ENCODE peak calls at places on chromosome 9, in five cellular contexts. E, V, I, M and P are unnamed samples.

GRCh38 chr9:9912459-9912858 is 700.3 kb downstream of the PTPRD start:
- DNase-seq in E (no peak), M (no peak), V (no peak), I (no peak), P (no peak)

GRCh38 chr9:136133191-136133958 is 14.7 kb upstream of the TMEM250 start:
- DNase-seq in V (no peak), E (no peak), I (no peak), M (no peak), P (peak)

GRCh38 chr9:18442629-18443491 is 31.1 kb upstream of the ADAMTSL1 start:
- DNase-seq in I (peak), V (peak), E (peak), M (peak), P (peak)

GRCh38 chr9:134835987-134836386 is 44.6 kb upstream of the FCN2 start:
- DNase-seq in E (no peak), I (no peak), M (no peak), V (no peak), P (no peak)

GRCh38 chr9:113548221-113549041 is 84.9 kb downstream of the RGS3 start:
- DNase-seq in E (no peak), I (peak), V (peak), M (peak), P (peak)

GRCh38 chr9:76744336-76744735 is 19.9 kb upstream of the PCA3 start:
- DNase-seq in I (no peak), M (no peak), V (no peak), E (no peak), P (no peak)

GRCh38 chr9:98974994-98975712 is 31.4 kb downstream of the COL15A1 start:
- DNase-seq in E (peak), I (peak), M (peak), V (peak), P (peak)

GRCh38 chr9:124410321-124410913 is 4.8 kb downstream of the PSMB7 start:
- DNase-seq in E (no peak), V (peak), M (no peak), I (peak), P (peak)

GRCh38 chr9:37531699-37532098 is 44.5 kb downstream of the FBXO10 start:
- DNase-seq in V (no peak), I (no peak), E (no peak), M (no peak), P (no peak)

GRCh38 chr9:108094676-108094993 is 605.1 kb upstream of the KLF4 start:
- DNase-seq in M (no peak), E (no peak), I (peak), V (peak), P (no peak)

GRCh38 chr9:108599571-108599970 is 256.2 kb downstream of the ACTL7B start:
- DNase-seq in V (no peak), E (no peak), I (no peak), M (no peak), P (no peak)

GRCh38 chr9:80555782-80556325 is 984.1 kb downstream of the TLE4 start:
- DNase-seq in E (no peak), V (no peak), M (no peak), I (peak), P (peak)

GRCh38 chr9:13113201-13113600 is 166.3 kb downstream of the MPDZ start:
- DNase-seq in I (peak), E (peak), V (peak), M (no peak), P (peak)

GRCh38 chr9:95181226-95181818 is 136.2 kb downstream of the FANCC start:
- DNase-seq in V (peak), E (no peak), M (no peak), I (peak), P (peak)

GRCh38 chr9:93088656-93089015 is 7.4 kb upstream of the CARD19 start:
- DNase-seq in V (no peak), E (no peak), I (no peak), M (no peak), P (no peak)

GRCh38 chr9:84174486-84174885 is 166.1 kb downstream of the SLC28A3 start:
- DNase-seq in I (no peak), V (no peak), E (no peak), M (no peak), P (no peak)

GRCh38 chr9:117411547-117411946 is 3.3 kb downstream of the ASTN2 start:
- DNase-seq in M (peak), I (peak), E (no peak), V (peak), P (peak)

GRCh38 chr9:2621678-2622360 is at the start of gene VLDLR:
- DNase-seq in V (peak), M (peak), I (peak), E (no peak), P (peak)

GRCh38 chr9:82454509-82455190 is 466.1 kb downstream of the SPATA31D1 start:
- DNase-seq in V (no peak), E (no peak), M (no peak), I (no peak), P (no peak)

GRCh38 chr9:107367727-107368502 is 84.8 kb downstream of the RAD23B start:
- DNase-seq in I (peak), M (no peak), V (no peak), E (no peak), P (peak)

GRCh38 chr9:27361401-27361953 is 64.5 kb upstream of the EQTN start:
- DNase-seq in I (no peak), E (no peak), V (no peak), M (no peak), P (no peak)

GRCh38 chr9:125985142-125985997 is 238.2 kb downstream of the PBX3 start:
- DNase-seq in I (no peak), M (no peak), V (no peak), E (no peak), P (no peak)

GRCh38 chr9:87684627-87685204 is 41.2 kb upstream of the CTSL start:
- DNase-seq in M (peak), I (peak), E (no peak), V (peak), P (peak)

DNA sequence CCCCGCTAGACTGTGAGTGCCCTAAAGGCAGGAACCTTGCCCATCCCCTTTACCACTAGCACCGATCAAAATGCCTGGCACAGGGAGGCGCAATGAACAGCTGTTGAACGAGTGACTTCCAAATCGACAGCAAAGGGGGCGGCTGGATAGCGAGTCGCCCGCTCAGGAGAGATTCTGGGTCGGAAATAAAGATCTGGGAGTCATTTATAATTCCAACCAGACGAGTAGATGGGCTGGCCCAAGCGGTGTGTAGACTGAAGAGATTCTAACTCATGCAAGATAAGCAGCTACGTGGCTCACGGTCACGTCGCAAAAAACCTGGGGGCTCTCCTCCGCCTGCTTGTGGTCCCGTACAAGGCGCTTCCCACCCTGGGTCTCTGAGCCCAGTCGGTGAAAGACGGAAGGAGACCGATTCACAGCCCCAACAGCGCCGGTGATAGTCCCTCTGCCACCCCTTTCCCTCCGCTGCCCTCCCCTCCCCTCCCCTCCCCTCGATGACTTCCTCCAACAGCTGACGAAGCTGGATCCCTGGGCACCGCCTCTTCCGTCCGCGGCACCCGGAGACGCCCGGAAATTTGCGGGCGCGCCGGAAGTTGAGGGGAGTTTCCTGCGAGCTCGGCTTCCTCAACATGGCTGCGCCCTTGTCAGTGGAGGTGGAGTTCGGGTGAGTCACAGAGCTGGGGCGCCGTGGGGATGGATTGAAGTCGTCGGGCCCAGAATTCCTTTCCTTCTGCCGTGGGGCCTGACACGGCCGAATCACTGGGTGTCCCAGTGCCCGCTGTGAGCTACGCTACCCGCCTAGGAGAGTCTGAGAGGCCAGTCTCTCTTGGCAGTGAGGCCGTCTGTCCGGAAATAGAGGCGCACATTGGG is at the start of gene URM1:
- DNase-seq in V (peak), M (peak), I (peak), E (peak), P (peak)
- TF ChIP-seq CTCF in V (no peak), M (no peak), I (peak), E (peak), P (no peak)

GRCh38 chr9:72294952-72295351 is 70.1 kb downstream of the ZFAND5 start:
- DNase-seq in E (no peak), M (peak), I (peak), V (peak), P (peak)

GRCh38 chr9:72297516-72297915 is 67.5 kb downstream of the ZFAND5 start:
- DNase-seq in I (no peak), E (no peak), M (no peak), V (no peak), P (no peak)

GRCh38 chr9:72292874-72293607 is 72.0 kb downstream of the ZFAND5 start:
- DNase-seq in E (no peak), I (peak), M (no peak), V (peak), P (peak)

GRCh38 chr9:72290311-72290710 is 74.7 kb downstream of the ZFAND5 start:
- DNase-seq in V (no peak), E (no peak), I (no peak), M (no peak), P (no peak)

GRCh38 chr9:72292184-72292787 is 72.7 kb downstream of the ZFAND5 start:
- DNase-seq in M (no peak), I (peak), E (no peak), V (peak), P (peak)
- TF ChIP-seq CTCF in M (peak), I (peak), E (peak), V (peak), P (peak)

GRCh38 chr9:129177791-129178578 is at the start of gene IER5L:
- DNase-seq in M (peak), V (peak), E (peak), I (peak), P (peak)
- TF ChIP-seq CTCF in M (no peak), V (no peak), E (no peak), I (no peak), P (no peak)

DNA sequence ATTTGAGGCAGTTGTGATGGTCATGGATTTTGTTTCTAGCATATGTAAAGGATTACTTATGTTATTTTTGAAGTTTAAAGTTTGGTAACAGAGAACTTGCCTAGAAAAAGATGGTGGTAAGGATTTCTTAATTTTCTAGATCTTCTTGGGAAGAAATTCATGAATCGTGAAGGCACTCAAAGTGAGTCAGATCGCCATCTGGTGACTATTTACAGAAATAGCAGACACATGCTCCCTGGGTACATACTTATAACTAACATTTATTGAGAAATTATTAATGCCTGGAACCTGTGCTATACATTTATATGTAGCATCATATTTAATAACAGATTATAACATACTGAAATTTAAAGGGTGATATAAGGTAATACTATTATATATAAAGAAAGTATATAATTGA is 299.7 kb downstream of the IZUMO3 start:
- DNase-seq in I (peak), M (no peak), V (peak), E (no peak), P (peak)
- TF ChIP-seq CTCF in I (peak), M (no peak), V (peak), E (peak), P (peak)